ENCODE peak calls at places on chromosomes 6 and 20, in six cellular contexts. W is A549; T is H7; M is endodermal cell; F is SK-N-SH; K is naive thymus-derived CD4-positive, alpha-beta T cell. G is an unnamed sample.

GRCh38 chr6:53361549-53362031 is 12.8 kb upstream of the ELOVL5 start:
- DNase-seq in W (peak; percentile 27), T (no peak), M (no peak), F (no peak), K (peak; percentile 34), G (peak; percentile 49)

GRCh38 chr6:116405663-116406329 is 35.0 kb downstream of the DSE start:
- DNase-seq in W (no peak), T (peak; percentile 32), M (no peak), F (no peak), K (no peak), G (peak; percentile 19)

GRCh38 chr6:74334722-74335121 is 638.7 kb downstream of the CD109 start:
- DNase-seq in W (no peak), T (no peak), M (no peak), F (no peak), K (no peak), G (no peak)

GRCh38 chr6:21109421-21110178 is 484.0 kb upstream of the SOX4 start:
- DNase-seq in W (peak; percentile 27), T (no peak), M (no peak), F (no peak), K (no peak), G (no peak)

GRCh38 chr6:13303668-13304017 is 24.7 kb downstream of the TBC1D7 start:
- DNase-seq in W (no peak), T (no peak), M (no peak), F (no peak), K (no peak), G (peak; percentile 80)

GRCh38 chr6:108453601-108454157 is 107.0 kb upstream of the FOXO3 start:
- DNase-seq in W (no peak), T (no peak), M (no peak), F (no peak), K (no peak), G (peak; percentile 87)

GRCh38 chr6:63742060-63742459 is 106.5 kb downstream of the PHF3 start:
- DNase-seq in W (no peak), T (no peak), M (no peak), F (no peak), K (no peak), G (no peak)

GRCh38 chr6:158813032-158813431 is 6.1 kb downstream of the EZR start:
- DNase-seq in W (no peak), T (no peak), M (peak; percentile 45), F (no peak), K (no peak), G (no peak)

GRCh38 chr20:39825950-39826349 is 863.1 kb downstream of the MAFB start:
- DNase-seq in W (no peak), T (no peak), M (no peak), F (no peak), K (no peak), G (peak; percentile 24)

GRCh38 chr20:36607586-36608387 is 2.2 kb downstream of the RAB5IF start:
- DNase-seq in W (peak; percentile 86), T (no peak), M (no peak), F (no peak), K (no peak), G (no peak)

GRCh38 chr6:148221580-148221979 is 121.1 kb upstream of the SASH1 start:
- DNase-seq in W (no peak), T (no peak), M (peak; percentile 57), F (no peak), K (no peak), G (no peak)

GRCh38 chr20:21151791-21152190 is 25.9 kb downstream of the KIZ start:
- DNase-seq in W (no peak), T (no peak), M (no peak), F (no peak), K (no peak), G (no peak)

GRCh38 chr20:10303852-10304251 is 85.2 kb downstream of the SNAP25 start:
- DNase-seq in W (no peak), T (no peak), M (no peak), F (no peak), K (no peak), G (no peak)

GRCh38 chr6:22024004-22024403 is 272.8 kb downstream of the PRL start:
- DNase-seq in W (no peak), T (no peak), M (no peak), F (peak; percentile 24), K (no peak), G (no peak)

GRCh38 chr20:40666336-40666735 is 22.7 kb downstream of the MAFB start:
- DNase-seq in W (no peak), T (no peak), M (peak; percentile 20), F (no peak), K (no peak), G (no peak)

GRCh38 chr6:107600936-107601335 is 111.0 kb downstream of the SOBP start:
- DNase-seq in W (peak; percentile 51), T (no peak), M (peak; percentile 79), F (no peak), K (no peak), G (peak; percentile 83)

GRCh38 chr6:14540859-14541540 is 423.4 kb downstream of the CD83 start:
- DNase-seq in W (no peak), T (peak; percentile 35), M (no peak), F (peak; percentile 19), K (no peak), G (no peak)

GRCh38 chr6:48641544-48641943 is 530.5 kb upstream of the PTCHD4 start:
- DNase-seq in W (no peak), T (no peak), M (no peak), F (no peak), K (no peak), G (no peak)

GRCh38 chr20:10359621-10360040 is 74.4 kb downstream of the MKKS start:
- DNase-seq in W (no peak), T (no peak), M (no peak), F (no peak), K (no peak), G (peak; percentile 40)

GRCh38 chr20:4453369-4453768 is 268.3 kb upstream of the PRND start:
- DNase-seq in W (no peak), T (no peak), M (no peak), F (no peak), K (no peak), G (no peak)

GRCh38 chr6:158170656-158171081 is 2.5 kb downstream of the GTF2H5 start:
- DNase-seq in W (no peak), T (no peak), M (no peak), F (no peak), K (no peak), G (no peak)

GRCh38 chr6:139647001-139647400 is 272.6 kb upstream of the CITED2 start:
- DNase-seq in W (no peak), T (no peak), M (no peak), F (no peak), K (no peak), G (peak; percentile 48)

DNA sequence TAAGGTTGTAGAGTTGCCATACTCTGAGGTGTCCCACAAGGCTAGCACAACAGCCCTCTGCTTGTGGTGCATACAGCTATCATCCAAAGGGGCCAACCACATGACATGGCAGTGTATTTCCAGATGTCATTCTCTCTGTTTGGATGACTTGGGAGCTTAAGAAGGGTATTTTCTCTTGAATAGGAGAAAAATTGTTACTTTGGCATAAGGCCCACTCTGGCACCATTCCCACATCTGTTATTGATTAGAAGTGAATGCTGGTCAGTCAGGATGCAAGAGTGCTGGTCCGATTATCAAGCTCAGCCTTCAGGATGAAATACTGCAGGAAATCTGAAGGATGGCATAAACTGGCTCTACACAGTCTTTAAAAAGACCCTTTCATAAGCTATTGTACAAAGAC is 83.6 kb upstream of the C20orf144 start:
- DNase-seq in W (no peak), T (no peak), M (no peak), F (peak; percentile 66), K (no peak), G (peak; percentile 44)
- H3K4me3 ChIP-seq in W (no peak overlapping the region), T (no peak overlapping the region), M (no peak overlapping the region), F (no peak overlapping the region), K (no peak overlapping the region), G (no peak overlapping the region)

DNA sequence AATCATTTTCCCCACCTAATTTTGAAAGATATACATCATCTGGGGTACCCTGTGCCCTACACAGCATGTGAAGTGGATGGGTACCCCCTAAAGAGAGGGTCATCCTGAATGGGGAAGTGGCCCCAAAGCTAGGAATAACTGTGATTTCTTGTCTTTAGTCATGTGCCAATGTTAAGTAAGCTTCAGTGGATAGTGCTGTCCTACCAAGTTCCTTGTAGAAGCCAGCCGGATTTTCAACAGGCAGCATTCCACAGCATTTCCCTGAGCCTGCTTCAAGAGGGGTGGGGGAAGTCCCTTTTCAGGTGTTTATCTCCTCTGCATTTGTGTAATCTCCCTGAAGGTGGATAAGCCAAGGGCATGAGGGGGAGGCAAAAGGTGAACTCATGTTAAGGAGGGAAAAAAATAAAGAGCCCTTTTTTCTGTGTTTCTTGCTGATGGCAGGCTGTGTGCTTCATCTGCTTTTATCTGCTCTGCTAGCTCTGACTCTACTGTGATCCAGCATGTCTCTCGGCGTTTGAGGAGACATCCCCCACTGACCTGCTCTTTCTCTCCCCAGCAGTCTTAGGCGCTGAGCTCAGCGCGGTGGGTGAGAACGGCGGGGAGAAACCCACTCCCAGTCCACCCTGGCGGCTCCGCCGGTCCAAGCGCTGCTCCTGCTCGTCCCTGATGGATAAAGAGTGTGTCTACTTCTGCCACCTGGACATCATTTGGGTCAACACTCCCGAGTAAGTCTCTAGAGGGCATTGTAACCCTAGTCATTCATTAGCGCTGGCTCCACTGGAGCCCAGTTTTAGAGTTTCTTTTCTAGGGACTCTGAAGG is 1.8 kb downstream of the EDN1 start:
- DNase-seq in W (peak; percentile 64), T (peak; percentile 62), M (peak; percentile 75), F (peak; percentile 34), K (no peak), G (peak; percentile 65)
- H3K4me3 ChIP-seq in W (peak overlapping the region; percentile 81), T (peak overlapping the region; percentile 27), M (peak overlapping the region; percentile 56), F (peak overlapping the region; percentile 62), K (no peak overlapping the region), G (no peak overlapping the region)

GRCh38 chr6:120473804-120474203 is 860.5 kb downstream of the TBC1D32 start:
- DNase-seq in W (no peak), T (no peak), M (no peak), F (no peak), K (no peak), G (no peak)

GRCh38 chr6:120468486-120468885 is 865.8 kb downstream of the TBC1D32 start:
- DNase-seq in W (no peak), T (no peak), M (no peak), F (no peak), K (no peak), G (no peak)
- H3K4me3 ChIP-seq in W (no peak overlapping the region), T (no peak overlapping the region), M (no peak overlapping the region), F (no peak overlapping the region), K (no peak overlapping the region), G (no peak overlapping the region)

GRCh38 chr20:3168079-3168828 is 5.1 kb downstream of the LZTS3 start:
- DNase-seq in W (no peak), T (peak; percentile 96), M (peak; percentile 89), F (peak; percentile 44), K (no peak), G (peak; percentile 64)
- H3K4me3 ChIP-seq in W (no peak overlapping the region), T (peak overlapping the region; percentile 42), M (no peak overlapping the region), F (no peak overlapping the region), K (no peak overlapping the region), G (no peak overlapping the region)

GRCh38 chr6:16885411-16886160 is 124.3 kb upstream of the ATXN1 start:
- DNase-seq in W (no peak), T (no peak), M (no peak), F (no peak), K (no peak), G (no peak)

GRCh38 chr6:16882230-16882629 is 121.0 kb upstream of the ATXN1 start:
- DNase-seq in W (no peak), T (no peak), M (no peak), F (no peak), K (no peak), G (no peak)

GRCh38 chr6:16883414-16883813 is 122.2 kb upstream of the ATXN1 start:
- DNase-seq in W (no peak), T (no peak), M (no peak), F (no peak), K (no peak), G (no peak)
- H3K4me3 ChIP-seq in W (no peak overlapping the region), T (no peak overlapping the region), M (no peak overlapping the region), F (no peak overlapping the region), K (no peak overlapping the region), G (no peak overlapping the region)

GRCh38 chr20:57754190-57754589 is 44.4 kb upstream of the PMEPA1 start:
- DNase-seq in W (no peak), T (no peak), M (no peak), F (no peak), K (no peak), G (no peak)
- H3K4me3 ChIP-seq in W (no peak overlapping the region), T (no peak overlapping the region), M (no peak overlapping the region), F (no peak overlapping the region), K (no peak overlapping the region), G (no peak overlapping the region)